ENCODE peak calls at places on chromosome 12, in four cellular contexts. K is K562, I is SK-N-SH, V is GM12878. S is an unnamed sample.

GRCh38 chr12:9392842-9393241 is 184.6 kb upstream of the PZP start:
- DNase-seq in K (no peak), I (no peak), V (no peak), S (no peak)

GRCh38 chr12:65765436-65765813 is 58.9 kb upstream of the HMGA2 start:
- DNase-seq in K (no peak), I (no peak), V (no peak), S (no peak)

GRCh38 chr12:58922849-58923248 is 2.5 kb upstream of the LRIG3 start:
- DNase-seq in K (no peak), I (no peak), V (no peak), S (no peak)

GRCh38 chr12:27602516-27602915 is 78.5 kb downstream of the PPFIBP1 start:
- DNase-seq in K (no peak), I (no peak), V (no peak), S (no peak)

GRCh38 chr12:131219173-131220006 is 265.7 kb downstream of the ADGRD1 start:
- DNase-seq in K (no peak), I (no peak), V (no peak), S (no peak)

GRCh38 chr12:103470664-103471063 is 25.1 kb downstream of the C12orf42 start:
- DNase-seq in K (no peak), I (no peak), V (no peak), S (no peak)

GRCh38 chr12:131607658-131608447 is 103.0 kb upstream of the SFSWAP start:
- DNase-seq in K (no peak), I (no peak), V (peak), S (no peak)

GRCh38 chr12:47808574-47809380 is 10.9 kb downstream of the HDAC7 start:
- DNase-seq in K (peak), I (no peak), V (no peak), S (no peak)

GRCh38 chr12:67357726-67358125 is 88.6 kb downstream of the CAND1 start:
- DNase-seq in K (no peak), I (no peak), V (no peak), S (no peak)

GRCh38 chr12:47882796-47883546 is 21.8 kb downstream of the VDR start:
- DNase-seq in K (no peak), I (peak), V (peak), S (no peak)

GRCh38 chr12:98980508-98980907 is 335.4 kb downstream of the APAF1 start:
- DNase-seq in K (no peak), I (no peak), V (no peak), S (no peak)

GRCh38 chr12:24661657-24662096 is 287.2 kb downstream of the BCAT1 start:
- DNase-seq in K (no peak), I (no peak), V (no peak), S (no peak)

GRCh38 chr12:130838284-130838950 is 633 bp downstream of the STX2 start:
- DNase-seq in K (peak), I (no peak), V (no peak), S (peak)

GRCh38 chr12:43238281-43238680 is 313.7 kb downstream of the ADAMTS20 start:
- DNase-seq in K (no peak), I (no peak), V (no peak), S (no peak)

GRCh38 chr12:95718001-95718400 is 72.6 kb downstream of the NTN4 start:
- DNase-seq in K (no peak), I (no peak), V (no peak), S (no peak)

GRCh38 chr12:39959016-39959415 is 146.9 kb downstream of the SLC2A13 start:
- DNase-seq in K (no peak), I (no peak), V (no peak), S (no peak)

GRCh38 chr12:2868986-2869385 is 8.0 kb downstream of the FOXM1 start:
- DNase-seq in K (no peak), I (no peak), V (no peak), S (no peak)

GRCh38 chr12:112236786-112237185 is 111.4 kb downstream of the TRAFD1 start:
- DNase-seq in K (no peak), I (no peak), V (no peak), S (no peak)

GRCh38 chr12:123471374-123472068 is 13.6 kb downstream of the SNRNP35 start:
- DNase-seq in K (no peak), I (no peak), V (no peak), S (no peak)

GRCh38 chr12:42129595-42130204 is 15.0 kb downstream of the GXYLT1 start:
- DNase-seq in K (no peak), I (peak), V (no peak), S (peak)

GRCh38 chr12:15601210-15601800 is 187.9 kb downstream of the EPS8 start:
- DNase-seq in K (no peak), I (no peak), V (no peak), S (no peak)

GRCh38 chr12:22979854-22980253 is 354.9 kb downstream of the ETNK1 start:
- DNase-seq in K (no peak), I (no peak), V (no peak), S (no peak)

GRCh38 chr12:108972226-108972757 is 48.6 kb downstream of the SVOP start:
- DNase-seq in K (no peak), I (no peak), V (no peak), S (no peak)

GRCh38 chr12:108856428-108857157 is 790 bp downstream of the SSH1 start:
- DNase-seq in K (no peak), I (peak), V (no peak), S (no peak)

GRCh38 chr12:14846878-14847580 is 3.7 kb upstream of the ART4 start:
- DNase-seq in K (no peak), I (no peak), V (no peak), S (no peak)

GRCh38 chr12:121573949-121574520 is 6.8 kb downstream of the KDM2B start:
- DNase-seq in K (no peak), I (no peak), V (no peak), S (no peak)

GRCh38 chr12:132151766-132152410 is 7.6 kb downstream of the NOC4L start:
- DNase-seq in K (no peak), I (no peak), V (no peak), S (no peak)

GRCh38 chr12:1544991-1545700 is 49.2 kb downstream of the FBXL14 start:
- DNase-seq in K (no peak), I (no peak), V (no peak), S (no peak)

GRCh38 chr12:121124402-121125109 is 8.1 kb upstream of the P2RX7 start:
- DNase-seq in K (no peak), I (no peak), V (no peak), S (no peak)

GRCh38 chr12:2051700-2052625 is 824 bp upstream of the CACNA1C start:
- DNase-seq in K (no peak), I (peak), V (no peak), S (peak)

GRCh38 chr12:74741113-74741512 is 203.5 kb downstream of the ATXN7L3B start:
- DNase-seq in K (no peak), I (no peak), V (no peak), S (no peak)

GRCh38 chr12:116116650-116117424 is 160.7 kb downstream of the MED13L start:
- DNase-seq in K (no peak), I (no peak), V (no peak), S (no peak)

GRCh38 chr12:8695116-8695515 is 2.7 kb upstream of the RIMKLB start:
- DNase-seq in K (no peak), I (no peak), V (no peak), S (no peak)

GRCh38 chr12:19158909-19159308 is 29.4 kb downstream of the PLEKHA5 start:
- DNase-seq in K (no peak), I (no peak), V (no peak), S (no peak)
- TF ChIP-seq FOXM1 in K (no peak), I (no peak), V (no peak), S (no peak)

GRCh38 chr12:31368666-31369361 is 42.9 kb upstream of the SINHCAF start:
- DNase-seq in K (no peak), I (no peak), V (no peak), S (peak)

GRCh38 chr12:31366104-31366621 is 40.2 kb upstream of the SINHCAF start:
- DNase-seq in K (no peak), I (no peak), V (no peak), S (no peak)

GRCh38 chr12:31370645-31371620 is 45.0 kb upstream of the SINHCAF start:
- DNase-seq in K (no peak), I (no peak), V (no peak), S (no peak)

DNA sequence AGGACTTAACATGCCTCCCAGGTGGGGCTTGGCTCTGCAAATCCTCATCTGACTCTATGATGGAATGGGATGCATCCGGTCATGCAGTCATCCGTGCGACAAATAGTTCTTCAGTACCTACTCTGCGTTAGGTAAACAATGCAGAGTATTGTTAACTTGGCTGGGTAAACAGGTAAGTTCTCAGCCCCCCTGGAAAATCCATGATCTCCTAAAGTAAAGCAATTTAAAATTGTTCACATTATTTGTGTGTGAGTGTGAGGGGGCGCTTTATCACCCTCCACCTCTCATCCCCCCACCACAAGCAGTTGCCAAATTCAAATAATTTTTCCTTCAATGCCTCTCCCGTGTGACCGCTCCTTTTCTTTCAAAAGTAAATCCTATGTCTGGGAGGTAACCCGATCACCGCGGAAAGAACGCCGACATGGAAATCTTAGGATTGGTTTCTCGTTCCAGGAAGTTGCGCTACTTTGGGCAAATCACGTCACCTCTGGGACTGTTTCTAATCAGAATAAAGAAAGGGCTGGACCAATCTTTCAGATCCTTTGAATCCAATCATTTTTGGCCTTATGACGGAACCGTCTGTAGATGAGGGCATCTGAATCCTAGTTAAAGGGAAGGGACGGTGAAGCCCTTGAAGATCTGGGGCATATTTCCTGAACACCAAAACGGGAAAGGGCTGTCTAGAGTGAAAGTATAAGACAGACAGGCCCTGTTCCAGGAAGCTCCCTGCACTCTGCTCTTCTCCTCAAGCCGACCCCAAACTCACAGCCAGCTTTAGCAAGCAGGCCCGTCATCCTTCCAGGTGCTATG is 44.0 kb upstream of the SINHCAF start:
- DNase-seq in K (no peak), I (no peak), V (no peak), S (peak)
- TF ChIP-seq FOXM1 in K (no peak), I (no peak), V (no peak), S (no peak)

GRCh38 chr12:46214668-46215429 is 54.0 kb downstream of the SLC38A1 start:
- DNase-seq in K (no peak), I (no peak), V (peak), S (no peak)
- TF ChIP-seq FOXM1 in K (no peak), I (no peak), V (no peak), S (no peak)

GRCh38 chr12:79933580-79934264 is 1.2 kb downstream of the PPP1R12A start:
- DNase-seq in K (no peak), I (peak), V (no peak), S (no peak)
- TF ChIP-seq FOXM1 in K (no peak), I (no peak), V (no peak), S (no peak)

GRCh38 chr12:64459388-64460024 is 7.6 kb downstream of the TBK1 start:
- DNase-seq in K (no peak), I (no peak), V (no peak), S (no peak)

GRCh38 chr12:64457923-64458322 is 6.0 kb downstream of the TBK1 start:
- DNase-seq in K (no peak), I (no peak), V (no peak), S (no peak)

GRCh38 chr12:64457466-64457865 is 5.5 kb downstream of the TBK1 start:
- DNase-seq in K (no peak), I (no peak), V (no peak), S (no peak)

GRCh38 chr12:64466178-64466577 is 14.3 kb downstream of the TBK1 start:
- DNase-seq in K (no peak), I (no peak), V (no peak), S (no peak)

DNA sequence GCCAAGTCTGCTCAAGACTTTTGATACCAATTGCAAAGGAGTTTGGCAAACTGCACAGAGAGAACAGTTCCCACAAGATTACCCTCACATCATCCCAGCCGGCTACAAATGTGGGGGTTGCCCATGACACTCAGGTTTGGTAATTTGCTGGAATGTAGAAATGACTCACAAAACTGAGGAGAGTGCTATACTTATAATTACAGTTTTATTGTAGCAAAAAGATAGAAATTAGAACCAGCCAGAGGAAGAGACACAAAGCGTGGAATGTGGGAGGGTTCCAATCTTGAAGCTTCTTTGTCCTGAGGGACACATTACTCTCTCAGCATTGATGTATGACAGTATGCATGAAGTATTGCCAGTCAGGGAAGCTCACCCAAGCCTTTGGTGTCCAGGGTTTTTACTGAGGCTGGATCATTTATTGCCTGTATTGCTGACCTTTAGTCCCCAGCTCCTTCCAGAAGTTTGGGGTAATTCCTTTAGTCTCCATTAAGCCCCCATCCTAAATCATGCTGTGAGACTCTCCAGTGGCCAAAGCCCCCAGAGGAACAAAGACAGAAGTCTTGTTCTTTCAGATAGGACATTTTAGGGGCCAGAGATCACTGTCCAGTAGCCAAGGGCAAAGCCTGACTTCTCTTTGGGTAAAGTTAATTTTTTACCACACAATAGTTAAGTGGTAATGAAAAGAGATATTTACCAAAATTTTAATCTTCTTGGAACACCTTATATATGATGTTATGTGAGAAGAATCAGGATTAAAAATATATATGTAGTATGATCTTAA is 9.9 kb downstream of the TBK1 start:
- DNase-seq in K (no peak), I (no peak), V (no peak), S (no peak)
- TF ChIP-seq FOXM1 in K (no peak), I (no peak), V (no peak), S (no peak)

DNA sequence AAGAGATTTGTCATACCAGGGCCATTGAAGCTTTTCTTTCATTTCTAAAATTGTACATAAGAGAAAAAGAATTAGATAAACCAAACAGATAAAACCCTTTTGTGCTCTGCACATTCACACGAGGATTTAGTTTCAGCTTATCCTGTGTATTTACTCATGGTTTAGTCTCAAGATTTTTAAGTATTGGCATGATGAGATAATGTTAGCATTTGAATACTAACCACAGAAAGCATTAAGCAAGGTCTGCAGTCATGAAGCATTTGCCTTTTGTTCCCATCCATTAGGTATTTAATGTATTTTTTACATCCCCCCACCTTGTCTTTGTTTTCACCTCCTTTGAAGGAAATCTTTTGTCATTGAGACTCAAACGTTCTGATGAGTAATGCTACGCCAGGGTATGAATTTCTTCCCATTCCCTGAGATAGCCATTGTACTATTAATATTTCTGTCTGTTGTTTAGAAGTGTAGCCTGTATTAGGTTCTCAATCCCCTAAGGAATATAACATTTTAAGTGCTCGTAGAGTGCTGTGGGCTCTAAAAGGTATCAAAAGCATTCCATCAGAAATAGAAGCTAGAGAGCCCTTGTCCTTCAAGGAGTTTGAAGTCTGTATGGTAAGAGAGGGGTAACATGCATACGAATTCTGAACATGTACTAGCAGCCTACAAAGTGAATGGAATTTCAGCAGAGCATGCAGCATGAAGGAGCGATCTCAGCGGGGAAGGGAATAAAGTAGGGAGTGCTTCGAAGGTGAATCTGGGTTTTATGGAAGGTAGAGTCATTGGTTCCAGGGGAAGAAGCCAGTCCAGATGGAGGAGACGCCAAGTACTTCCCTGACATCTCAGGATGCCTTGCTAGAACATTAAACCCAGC is 22.3 kb downstream of the CRADD start:
- DNase-seq in K (no peak), I (no peak), V (no peak), S (no peak)
- TF ChIP-seq FOXM1 in K (no peak), I (peak), V (no peak), S (no peak)

GRCh38 chr12:107844312-107844921 is 69.9 kb downstream of the ASCL4 start:
- DNase-seq in K (no peak), I (peak), V (no peak), S (no peak)
- TF ChIP-seq FOXM1 in K (no peak), I (no peak), V (no peak), S (no peak)

DNA sequence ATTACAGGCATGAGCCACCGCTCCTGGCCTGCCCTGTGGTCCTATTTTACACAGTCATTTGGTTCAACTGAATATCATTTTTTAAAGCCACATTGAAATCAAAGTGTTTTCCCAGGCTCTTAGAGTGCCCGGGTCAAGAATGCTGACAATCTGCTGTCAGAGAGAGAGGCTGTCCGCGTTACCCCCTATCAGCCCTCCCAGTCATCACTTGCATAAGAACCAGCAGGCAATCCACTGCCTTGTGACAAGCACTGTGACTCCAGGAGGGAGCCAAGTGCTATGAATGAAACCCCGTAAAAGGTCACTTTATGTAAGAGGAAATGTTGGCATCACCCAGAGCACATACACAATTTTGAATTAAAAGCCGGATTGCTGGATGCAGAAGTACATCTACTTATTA is 13.5 kb downstream of the PHLDA1 start:
- DNase-seq in K (no peak), I (no peak), V (no peak), S (no peak)
- TF ChIP-seq FOXM1 in K (no peak), I (no peak), V (no peak), S (no peak)

GRCh38 chr12:87054225-87054624 is 798.0 kb upstream of the MGAT4C start:
- DNase-seq in K (no peak), I (no peak), V (no peak), S (no peak)
- TF ChIP-seq FOXM1 in K (no peak), I (peak), V (no peak), S (no peak)